ENCODE peak calls at places on chromosomes 1 and 21, in six cellular contexts. One of them, this sample, is unnamed.

GRCh38 chr1:110605901-110606783 is at the start of gene KCNA2:
- DNase-seq in NCI-H1436 treated with DMSO at 0.1 percent for 48 hours: no peak
- DNase-seq in endothelial cell of umbilical vein: peak; percentile 10
- DNase-seq in stimulated activated CD4-positive, alpha-beta T cell treated with anti-CD3 and anti-CD28 coated beads, Interleukin-1b, Interleukin-23, amount 100 ng/mL, for 24 hours: no peak
- DNase-seq in breast epithelium: no peak
- DNase-seq in brain microvascular endothelial cell: no peak
- DNase-seq in this sample: no peak

GRCh38 chr1:90579212-90579802 is 137.8 kb downstream of the BARHL2 start:
- DNase-seq in endothelial cell of umbilical vein: peak; percentile 51
- DNase-seq in brain microvascular endothelial cell: peak; percentile 9
- DNase-seq in stimulated activated CD4-positive, alpha-beta T cell treated with anti-CD3 and anti-CD28 coated beads, Interleukin-1b, Interleukin-23, amount 100 ng/mL, for 24 hours: no peak
- DNase-seq in NCI-H1436 treated with DMSO at 0.1 percent for 48 hours: no peak
- DNase-seq in breast epithelium: no peak
- DNase-seq in this sample: peak; percentile 22

GRCh38 chr1:15858672-15859372 is 11.3 kb downstream of the SPEN start:
- DNase-seq in breast epithelium: no peak
- DNase-seq in endothelial cell of umbilical vein: no peak
- DNase-seq in NCI-H1436 treated with DMSO at 0.1 percent for 48 hours: no peak
- DNase-seq in brain microvascular endothelial cell: no peak
- DNase-seq in stimulated activated CD4-positive, alpha-beta T cell treated with anti-CD3 and anti-CD28 coated beads, Interleukin-1b, Interleukin-23, amount 100 ng/mL, for 24 hours: no peak
- DNase-seq in this sample: no peak

GRCh38 chr1:9281071-9281827 is 11.4 kb upstream of the SPSB1 start:
- DNase-seq in stimulated activated CD4-positive, alpha-beta T cell treated with anti-CD3 and anti-CD28 coated beads, Interleukin-1b, Interleukin-23, amount 100 ng/mL, for 24 hours: no peak
- DNase-seq in NCI-H1436 treated with DMSO at 0.1 percent for 48 hours: no peak
- DNase-seq in brain microvascular endothelial cell: no peak
- DNase-seq in breast epithelium: no peak
- DNase-seq in endothelial cell of umbilical vein: no peak
- DNase-seq in this sample: no peak

GRCh38 chr1:199282910-199283309 is 644.1 kb downstream of the PTPRC start:
- DNase-seq in endothelial cell of umbilical vein: peak; percentile 32
- DNase-seq in NCI-H1436 treated with DMSO at 0.1 percent for 48 hours: no peak
- DNase-seq in stimulated activated CD4-positive, alpha-beta T cell treated with anti-CD3 and anti-CD28 coated beads, Interleukin-1b, Interleukin-23, amount 100 ng/mL, for 24 hours: no peak
- DNase-seq in brain microvascular endothelial cell: no peak
- DNase-seq in breast epithelium: no peak
- DNase-seq in this sample: peak; percentile 14

GRCh38 chr1:102191723-102192122 is 195.0 kb upstream of the OLFM3 start:
- DNase-seq in stimulated activated CD4-positive, alpha-beta T cell treated with anti-CD3 and anti-CD28 coated beads, Interleukin-1b, Interleukin-23, amount 100 ng/mL, for 24 hours: no peak
- DNase-seq in breast epithelium: no peak
- DNase-seq in NCI-H1436 treated with DMSO at 0.1 percent for 48 hours: no peak
- DNase-seq in endothelial cell of umbilical vein: peak; percentile 43
- DNase-seq in brain microvascular endothelial cell: no peak
- DNase-seq in this sample: peak; percentile 42

GRCh38 chr1:182174202-182174855 is 112.8 kb upstream of the ZNF648 start:
- DNase-seq in brain microvascular endothelial cell: no peak
- DNase-seq in NCI-H1436 treated with DMSO at 0.1 percent for 48 hours: no peak
- DNase-seq in endothelial cell of umbilical vein: no peak
- DNase-seq in stimulated activated CD4-positive, alpha-beta T cell treated with anti-CD3 and anti-CD28 coated beads, Interleukin-1b, Interleukin-23, amount 100 ng/mL, for 24 hours: no peak
- DNase-seq in breast epithelium: no peak
- DNase-seq in this sample: no peak

GRCh38 chr1:180926164-180926981 is 13.7 kb downstream of the KIAA1614 start:
- DNase-seq in brain microvascular endothelial cell: no peak
- DNase-seq in stimulated activated CD4-positive, alpha-beta T cell treated with anti-CD3 and anti-CD28 coated beads, Interleukin-1b, Interleukin-23, amount 100 ng/mL, for 24 hours: no peak
- DNase-seq in endothelial cell of umbilical vein: no peak
- DNase-seq in NCI-H1436 treated with DMSO at 0.1 percent for 48 hours: no peak
- DNase-seq in breast epithelium: no peak
- DNase-seq in this sample: peak; percentile 69

GRCh38 chr1:234544094-234544579 is 65.2 kb upstream of the TARBP1 start:
- DNase-seq in brain microvascular endothelial cell: peak; percentile 96
- DNase-seq in NCI-H1436 treated with DMSO at 0.1 percent for 48 hours: peak; percentile 55
- DNase-seq in endothelial cell of umbilical vein: peak; percentile 98
- DNase-seq in breast epithelium: peak; percentile 60
- DNase-seq in stimulated activated CD4-positive, alpha-beta T cell treated with anti-CD3 and anti-CD28 coated beads, Interleukin-1b, Interleukin-23, amount 100 ng/mL, for 24 hours: peak; percentile 17
- DNase-seq in this sample: peak; percentile 81

GRCh38 chr1:194369060-194369459 is 1182.6 kb upstream of the B3GALT2 start:
- DNase-seq in NCI-H1436 treated with DMSO at 0.1 percent for 48 hours: no peak
- DNase-seq in brain microvascular endothelial cell: no peak
- DNase-seq in breast epithelium: no peak
- DNase-seq in stimulated activated CD4-positive, alpha-beta T cell treated with anti-CD3 and anti-CD28 coated beads, Interleukin-1b, Interleukin-23, amount 100 ng/mL, for 24 hours: no peak
- DNase-seq in endothelial cell of umbilical vein: no peak
- DNase-seq in this sample: no peak

GRCh38 chr21:45085700-45086099 is 11.3 kb downstream of the ADARB1 start:
- DNase-seq in brain microvascular endothelial cell: no peak
- DNase-seq in endothelial cell of umbilical vein: no peak
- DNase-seq in NCI-H1436 treated with DMSO at 0.1 percent for 48 hours: no peak
- DNase-seq in stimulated activated CD4-positive, alpha-beta T cell treated with anti-CD3 and anti-CD28 coated beads, Interleukin-1b, Interleukin-23, amount 100 ng/mL, for 24 hours: no peak
- DNase-seq in breast epithelium: no peak
- DNase-seq in this sample: no peak

GRCh38 chr1:220370041-220370700 is 97.9 kb upstream of the RAB3GAP2 start:
- DNase-seq in brain microvascular endothelial cell: peak; percentile 83
- DNase-seq in endothelial cell of umbilical vein: no peak
- DNase-seq in NCI-H1436 treated with DMSO at 0.1 percent for 48 hours: no peak
- DNase-seq in stimulated activated CD4-positive, alpha-beta T cell treated with anti-CD3 and anti-CD28 coated beads, Interleukin-1b, Interleukin-23, amount 100 ng/mL, for 24 hours: no peak
- DNase-seq in breast epithelium: no peak
- DNase-seq in this sample: peak; percentile 89

GRCh38 chr21:42093991-42094417 is 22.9 kb downstream of the UMODL1 start:
- DNase-seq in endothelial cell of umbilical vein: peak; percentile 4
- DNase-seq in breast epithelium: no peak
- DNase-seq in stimulated activated CD4-positive, alpha-beta T cell treated with anti-CD3 and anti-CD28 coated beads, Interleukin-1b, Interleukin-23, amount 100 ng/mL, for 24 hours: no peak
- DNase-seq in NCI-H1436 treated with DMSO at 0.1 percent for 48 hours: no peak
- DNase-seq in brain microvascular endothelial cell: peak; percentile 90
- DNase-seq in this sample: peak; percentile 91

GRCh38 chr1:233257786-233258185 is 37.7 kb downstream of the PCNX2 start:
- DNase-seq in NCI-H1436 treated with DMSO at 0.1 percent for 48 hours: no peak
- DNase-seq in endothelial cell of umbilical vein: no peak
- DNase-seq in breast epithelium: no peak
- DNase-seq in stimulated activated CD4-positive, alpha-beta T cell treated with anti-CD3 and anti-CD28 coated beads, Interleukin-1b, Interleukin-23, amount 100 ng/mL, for 24 hours: no peak
- DNase-seq in brain microvascular endothelial cell: no peak
- DNase-seq in this sample: no peak

GRCh38 chr21:44436111-44436611 is 19.1 kb upstream of the LRRC3 start:
- DNase-seq in NCI-H1436 treated with DMSO at 0.1 percent for 48 hours: no peak
- DNase-seq in stimulated activated CD4-positive, alpha-beta T cell treated with anti-CD3 and anti-CD28 coated beads, Interleukin-1b, Interleukin-23, amount 100 ng/mL, for 24 hours: no peak
- DNase-seq in endothelial cell of umbilical vein: no peak
- DNase-seq in brain microvascular endothelial cell: no peak
- DNase-seq in breast epithelium: peak; percentile 43
- DNase-seq in this sample: no peak

GRCh38 chr1:160853756-160854155 is 8.9 kb downstream of the CD244 start:
- DNase-seq in NCI-H1436 treated with DMSO at 0.1 percent for 48 hours: no peak
- DNase-seq in endothelial cell of umbilical vein: no peak
- DNase-seq in stimulated activated CD4-positive, alpha-beta T cell treated with anti-CD3 and anti-CD28 coated beads, Interleukin-1b, Interleukin-23, amount 100 ng/mL, for 24 hours: no peak
- DNase-seq in breast epithelium: no peak
- DNase-seq in brain microvascular endothelial cell: no peak
- DNase-seq in this sample: no peak

GRCh38 chr1:192657760-192658159 is 21.8 kb downstream of the RGS13 start:
- DNase-seq in brain microvascular endothelial cell: no peak
- DNase-seq in stimulated activated CD4-positive, alpha-beta T cell treated with anti-CD3 and anti-CD28 coated beads, Interleukin-1b, Interleukin-23, amount 100 ng/mL, for 24 hours: no peak
- DNase-seq in NCI-H1436 treated with DMSO at 0.1 percent for 48 hours: no peak
- DNase-seq in breast epithelium: no peak
- DNase-seq in endothelial cell of umbilical vein: no peak
- DNase-seq in this sample: no peak

GRCh38 chr1:32713081-32713480 is 10.5 kb upstream of the SYNC start:
- DNase-seq in stimulated activated CD4-positive, alpha-beta T cell treated with anti-CD3 and anti-CD28 coated beads, Interleukin-1b, Interleukin-23, amount 100 ng/mL, for 24 hours: no peak
- DNase-seq in endothelial cell of umbilical vein: no peak
- DNase-seq in brain microvascular endothelial cell: no peak
- DNase-seq in NCI-H1436 treated with DMSO at 0.1 percent for 48 hours: no peak
- DNase-seq in breast epithelium: no peak
- DNase-seq in this sample: no peak